ENCODE peak calls at places on chromosomes 1 and 21, in eight cellular contexts. I is esophagus squamous epithelium; J is tibial nerve; L is astrocyte; W is CD8-positive, alpha-beta T cell; O is uterus; K is fibroblast of lung; A is endothelial cell of umbilical vein. B is an unnamed sample. For H3K4me1, the result is how much of the 10 kb centered on the place peaks cover.

GRCh38 chr1:93629101-93630059 is 52.3 kb downstream of the BCAR3 start:
- DNase-seq in K (peak), L (peak), A (peak), O (no peak), J (peak), I (no peak), W (peak), B (no peak)

GRCh38 chr21:17492415-17493168 is 20.3 kb upstream of the CXADR start:
- DNase-seq in J (no peak), A (no peak), W (no peak), I (no peak), L (peak), O (no peak), K (peak), B (no peak)

GRCh38 chr1:25819496-25820246 is at the start of gene MTFR1L:
- DNase-seq in K (peak), A (peak), J (peak), O (peak), W (peak), L (peak), I (peak), B (no peak)

GRCh38 chr21:45867041-45867630 is 114.4 kb upstream of the COL6A1 start:
- DNase-seq in A (no peak), L (no peak), J (no peak), O (no peak), K (no peak), W (no peak), I (no peak), B (no peak)

GRCh38 chr1:230315099-230315498 is 111.0 kb downstream of the PGBD5 start:
- DNase-seq in W (no peak), O (no peak), K (no peak), J (no peak), L (no peak), I (no peak), A (no peak), B (no peak)

GRCh38 chr1:153441238-153441755 is 19.2 kb downstream of the S100A7 start:
- DNase-seq in I (no peak), K (no peak), A (no peak), J (no peak), L (no peak), W (no peak), O (no peak), B (no peak)

GRCh38 chr1:95057361-95057760 is 15.4 kb downstream of the ALG14 start:
- DNase-seq in K (no peak), L (no peak), I (no peak), O (no peak), A (no peak), W (no peak), J (no peak), B (no peak)

GRCh38 chr1:101312192-101312591 is 75.4 kb downstream of the S1PR1 start:
- DNase-seq in I (no peak), O (no peak), L (no peak), W (no peak), J (no peak), K (no peak), A (no peak), B (no peak)

GRCh38 chr1:185440877-185441276 is 123.8 kb upstream of the IVNS1ABP start:
- DNase-seq in O (no peak), L (peak), I (no peak), A (no peak), J (no peak), K (peak), W (no peak), B (no peak)

GRCh38 chr1:112359961-112360767 is 35.9 kb upstream of the CTTNBP2NL start:
- DNase-seq in L (peak), O (peak), J (peak), I (no peak), K (peak), W (no peak), A (peak), B (no peak)

GRCh38 chr1:39157304-39157703 is 47.2 kb upstream of the MACF1 start:
- DNase-seq in W (no peak), L (no peak), I (no peak), O (no peak), A (no peak), J (no peak), K (no peak), B (no peak)

GRCh38 chr1:201126832-201127754 is at the start of gene ASCL5:
- DNase-seq in K (peak), W (no peak), A (peak), J (no peak), L (peak), O (no peak), I (no peak), B (no peak)

GRCh38 chr1:156848461-156849150 is 10.3 kb downstream of the INSRR start:
- DNase-seq in O (no peak), J (no peak), L (peak), W (peak), A (no peak), K (peak), I (no peak), B (no peak)

GRCh38 chr1:237931631-237932030 is 40.9 kb upstream of the ZP4 start:
- DNase-seq in J (no peak), L (no peak), K (no peak), O (no peak), A (no peak), I (no peak), W (no peak), B (no peak)

GRCh38 chr1:41500378-41500777 is 15.9 kb upstream of the EDN2 start:
- DNase-seq in J (no peak), L (no peak), K (peak), A (no peak), I (no peak), W (no peak), O (peak), B (peak)

GRCh38 chr1:233237623-233238022 is 57.9 kb downstream of the PCNX2 start:
- DNase-seq in A (no peak), W (no peak), J (no peak), L (no peak), I (no peak), K (no peak), O (no peak), B (no peak)

GRCh38 chr1:85611390-85611789 is 30.8 kb downstream of the CCN1 start:
- DNase-seq in W (no peak), L (peak), I (no peak), O (no peak), K (peak), J (no peak), A (no peak), B (no peak)

DNA sequence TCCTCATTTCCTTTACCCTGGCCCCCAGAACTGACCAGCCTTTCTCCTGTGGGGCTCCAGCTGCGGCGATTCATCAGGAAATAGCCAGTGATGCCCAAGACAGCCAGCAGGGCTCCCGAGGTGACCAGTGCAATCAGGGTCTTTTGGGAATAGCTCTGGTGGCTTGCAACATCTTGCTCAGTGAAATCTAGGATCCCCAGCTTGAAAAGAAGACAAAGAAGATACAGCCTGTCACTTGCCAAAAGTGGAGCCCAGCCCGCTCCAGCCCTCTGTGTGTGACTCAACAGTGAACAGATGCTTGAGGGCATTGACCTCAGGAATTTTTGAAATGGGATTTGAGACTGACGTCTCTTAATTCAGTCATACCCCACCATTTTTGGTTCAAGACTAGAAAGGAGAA is 22.3 kb downstream of the CD34 start:
- DNase-seq in I (no peak), W (no peak), A (peak), J (peak), L (peak), K (peak), O (no peak), B (no peak)
- TF ChIP-seq CTCF in I (no peak), W (no peak), A (peak), J (no peak), L (no peak), K (no peak), O (no peak), B (no peak)

GRCh38 chr1:177567393-177567792 is 396.6 kb downstream of the BRINP2 start:
- DNase-seq in A (no peak), I (no peak), K (no peak), O (no peak), W (no peak), L (no peak), J (no peak), B (no peak)
- H3K4me1 ChIP-seq in A (under half), I (under half), K (under half), O (under half), W (under half), L (under half), J (under half), B (under half)

GRCh38 chr1:223670458-223671159 is 5.1 kb upstream of the CAPN8 start:
- DNase-seq in A (peak), I (no peak), O (no peak), W (no peak), J (no peak), L (peak), K (peak), B (no peak)
- TF ChIP-seq CTCF in A (peak), I (peak), O (no peak), W (no peak), J (peak), L (peak), K (peak), B (no peak)

DNA sequence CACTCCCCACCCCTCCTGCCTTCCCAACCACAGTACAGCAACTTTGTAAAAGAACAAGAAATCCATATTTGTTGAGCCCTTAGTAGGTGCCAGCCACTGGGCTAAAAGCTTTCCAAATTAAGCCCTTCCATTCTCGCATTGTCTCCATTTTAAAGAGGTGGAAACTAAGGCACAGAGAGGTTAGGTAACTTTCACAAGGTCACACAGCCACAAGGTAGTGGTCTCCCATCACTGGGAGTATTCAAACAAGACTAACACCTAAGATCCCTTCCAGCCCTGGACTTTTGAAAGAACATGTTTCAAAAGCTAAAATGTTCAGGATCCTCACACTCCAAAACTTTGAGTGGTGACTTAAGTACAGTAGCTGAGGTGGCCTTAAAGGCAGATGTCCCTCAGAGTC is 3.2 kb downstream of the SDC3 start:
- DNase-seq in O (no peak), W (no peak), I (no peak), K (no peak), L (no peak), J (no peak), A (no peak), B (no peak)
- H3K4me1 ChIP-seq in O (under half), W (under half), I (half or more), K (under half), L (under half), J (half or more), A (under half), B (under half)

DNA sequence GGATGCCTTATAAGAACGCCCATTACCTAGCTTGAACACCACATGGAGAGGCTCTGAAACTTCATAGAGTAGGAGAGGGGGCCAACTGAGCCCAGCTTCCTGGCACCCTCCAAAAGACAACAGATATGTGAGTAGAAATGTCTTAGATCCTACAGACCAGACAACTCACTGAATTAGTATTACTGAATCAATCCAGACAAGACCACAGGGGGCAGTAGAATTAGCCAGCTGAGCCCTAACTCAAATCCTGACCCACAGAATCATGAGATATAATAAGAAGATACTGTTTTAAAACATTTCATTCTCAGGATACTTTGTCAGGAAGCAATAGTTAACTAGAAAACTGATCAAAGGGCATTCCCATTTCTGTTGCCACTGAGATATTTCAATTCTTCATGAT is 45.8 kb upstream of the C1orf21 start:
- DNase-seq in I (no peak), K (no peak), O (no peak), A (no peak), W (no peak), L (no peak), J (no peak), B (no peak)
- TF ChIP-seq CTCF in I (no peak), K (peak), O (no peak), A (no peak), W (no peak), L (no peak), J (no peak), B (no peak)

DNA sequence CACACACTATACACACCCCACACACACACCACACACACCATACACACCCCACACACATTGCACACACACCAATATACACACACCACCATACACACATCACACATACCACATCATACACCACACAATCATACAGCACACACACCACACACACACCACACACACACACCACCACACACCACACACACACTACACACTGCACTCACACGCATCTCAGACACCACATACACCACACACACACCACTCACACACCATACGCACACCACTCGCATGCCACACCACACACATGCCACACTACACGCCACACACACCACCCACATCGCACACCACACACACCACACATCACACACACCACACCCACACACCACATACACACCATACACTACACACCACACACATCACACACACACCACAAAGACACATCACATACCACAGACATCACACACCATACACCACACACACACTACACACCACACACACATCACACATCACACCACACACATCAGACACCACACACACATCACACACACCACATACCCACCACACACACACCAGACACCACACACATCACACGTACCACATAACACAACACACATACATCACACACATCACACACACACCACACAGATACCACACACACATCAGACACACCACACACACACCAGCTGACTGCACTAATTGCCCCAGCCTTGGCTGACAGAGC is 54.6 kb downstream of the HSF2BP start:
- DNase-seq in O (no peak), K (no peak), W (no peak), L (no peak), J (no peak), A (no peak), I (no peak), B (no peak)
- H3K4me1 ChIP-seq in O (under half), K (under half), W (under half), L (half or more), J (under half), A (under half), I (under half), B (under half)

DNA sequence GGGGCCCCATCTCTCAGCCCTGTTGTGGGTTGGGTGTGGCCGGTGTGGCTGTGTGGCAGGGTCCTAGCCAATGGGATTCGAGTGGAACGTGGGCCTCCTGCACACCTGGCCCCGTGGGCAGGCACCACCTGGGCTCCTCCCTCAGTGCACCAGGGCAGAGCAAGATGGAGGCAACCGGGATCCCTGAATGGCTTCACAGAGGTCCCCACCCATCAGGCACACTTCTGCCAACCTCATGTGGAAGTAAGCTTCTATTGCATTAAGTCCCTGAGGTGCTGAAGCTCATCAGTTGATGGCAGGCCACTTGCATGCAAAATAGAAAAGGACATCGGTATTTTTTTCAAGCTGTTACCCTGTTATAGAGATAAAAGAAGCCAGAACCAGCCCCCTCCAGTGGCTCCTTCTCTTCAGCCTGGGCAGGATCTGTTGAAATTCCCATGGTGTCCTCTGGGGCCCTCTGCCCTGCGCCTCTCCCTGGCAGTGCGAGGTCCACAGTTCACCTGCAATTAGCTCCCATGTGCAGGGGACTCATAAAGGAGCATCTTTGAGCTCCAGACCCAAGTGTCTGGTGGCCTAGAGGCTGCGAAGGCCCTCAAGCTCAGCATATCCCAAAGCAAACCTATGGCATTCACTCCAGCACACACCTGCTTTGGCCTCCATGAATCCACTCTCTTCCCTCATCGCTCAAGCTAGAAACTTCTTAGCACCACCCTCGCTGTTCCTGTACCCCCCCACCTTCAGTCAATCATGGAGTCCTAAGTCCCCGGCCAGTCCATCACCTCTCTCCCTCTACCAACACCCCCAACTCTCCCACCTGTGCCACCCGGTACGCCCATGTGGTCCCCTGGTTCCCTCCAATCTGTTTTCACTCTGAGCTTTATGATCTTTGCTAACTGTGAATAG is 2.1 kb upstream of the SLC45A1 start:
- DNase-seq in L (no peak), A (no peak), J (no peak), K (no peak), W (no peak), I (no peak), O (no peak), B (no peak)
- TF ChIP-seq CTCF in L (peak), A (no peak), J (no peak), K (peak), W (no peak), I (no peak), O (no peak), B (no peak)